ENCODE peak calls at places on chromosomes 3 and 15, in seven cellular contexts. G, T, P, N, Q, I and M are unnamed samples.

GRCh38 chr3:115397433-115397832 is 225.9 kb upstream of the GAP43 start:
- DNase-seq in G (no peak), T (no peak), P (no peak), N (no peak), Q (peak; percentile 18), I (no peak), M (no peak)

GRCh38 chr3:151841801-151842200 is 27.9 kb downstream of the AADAC start:
- DNase-seq in G (no peak), T (no peak), P (no peak), N (no peak), Q (peak; percentile 48), I (no peak), M (no peak)

GRCh38 chr3:172939651-172940293 is 189.2 kb downstream of the ECT2 start:
- DNase-seq in G (no peak), T (no peak), P (no peak), N (no peak), Q (peak; percentile 21), I (no peak), M (no peak)

GRCh38 chr15:59801649-59802048 is 112.5 kb upstream of the BNIP2 start:
- DNase-seq in G (no peak), T (no peak), P (no peak), N (no peak), Q (peak; percentile 2), I (no peak), M (no peak)

GRCh38 chr15:67043939-67044771 is 21.2 kb upstream of the SMAD3 start:
- DNase-seq in G (no peak), T (no peak), P (peak; percentile 70), N (no peak), Q (peak; percentile 69), I (no peak), M (no peak)

GRCh38 chr15:77541421-77542181 is 91.1 kb downstream of the LINGO1 start:
- DNase-seq in G (no peak), T (no peak), P (peak; percentile 53), N (no peak), Q (no peak), I (peak; percentile 56), M (no peak)

GRCh38 chr3:44419923-44420650 is 57.4 kb downstream of the ZNF445 start:
- DNase-seq in G (no peak), T (no peak), P (no peak), N (no peak), Q (no peak), I (no peak), M (no peak)

GRCh38 chr15:82898961-82899360 is 53.6 kb downstream of the HOMER2 start:
- DNase-seq in G (no peak), T (no peak), P (no peak), N (no peak), Q (no peak), I (no peak), M (no peak)

GRCh38 chr3:126024049-126024854 is 55.3 kb downstream of the ROPN1B start:
- DNase-seq in G (no peak), T (no peak), P (no peak), N (no peak), Q (no peak), I (no peak), M (no peak)

GRCh38 chr3:184011230-184011876 is 6.3 kb downstream of the ABCC5 start:
- DNase-seq in G (no peak), T (no peak), P (no peak), N (no peak), Q (peak; percentile 57), I (no peak), M (no peak)

GRCh38 chr15:82312611-82313349 is 36.5 kb downstream of the GOLGA6L10 start:
- DNase-seq in G (no peak), T (no peak), P (peak; percentile 57), N (peak; percentile 40), Q (no peak), I (no peak), M (no peak)

GRCh38 chr3:114519415-114519814 is 225.6 kb downstream of the TIGIT start:
- DNase-seq in G (no peak), T (no peak), P (no peak), N (no peak), Q (no peak), I (no peak), M (peak; percentile 5)

GRCh38 chr3:103963599-103963998 is 1403.1 kb upstream of the ALCAM start:
- DNase-seq in G (no peak), T (no peak), P (no peak), N (no peak), Q (no peak), I (no peak), M (no peak)

GRCh38 chr15:51623386-51623938 is 891 bp upstream of the DMXL2 start:
- DNase-seq in G (no peak), T (no peak), P (no peak), N (no peak), Q (peak; percentile 66), I (no peak), M (no peak)

GRCh38 chr15:70376929-70377691 is 279.4 kb upstream of the TLE3 start:
- DNase-seq in G (no peak), T (no peak), P (peak; percentile 87), N (peak; percentile 65), Q (no peak), I (peak; percentile 49), M (no peak)

GRCh38 chr3:160224811-160225180 is 426 bp upstream of the C3orf80 start:
- DNase-seq in G (no peak), T (no peak), P (no peak), N (no peak), Q (no peak), I (no peak), M (no peak)

GRCh38 chr3:172181936-172182708 is 142.7 kb downstream of the FNDC3B start:
- DNase-seq in G (no peak), T (no peak), P (no peak), N (no peak), Q (peak; percentile 44), I (no peak), M (no peak)

GRCh38 chr3:110858549-110858948 is 213.1 kb upstream of the NECTIN3 start:
- DNase-seq in G (no peak), T (no peak), P (no peak), N (no peak), Q (no peak), I (no peak), M (no peak)

GRCh38 chr15:25240461-25241021 is 198.3 kb downstream of the UBE3A start:
- DNase-seq in G (no peak), T (peak; percentile 51), P (peak; percentile 40), N (no peak), Q (no peak), I (peak; percentile 12), M (no peak)

DNA sequence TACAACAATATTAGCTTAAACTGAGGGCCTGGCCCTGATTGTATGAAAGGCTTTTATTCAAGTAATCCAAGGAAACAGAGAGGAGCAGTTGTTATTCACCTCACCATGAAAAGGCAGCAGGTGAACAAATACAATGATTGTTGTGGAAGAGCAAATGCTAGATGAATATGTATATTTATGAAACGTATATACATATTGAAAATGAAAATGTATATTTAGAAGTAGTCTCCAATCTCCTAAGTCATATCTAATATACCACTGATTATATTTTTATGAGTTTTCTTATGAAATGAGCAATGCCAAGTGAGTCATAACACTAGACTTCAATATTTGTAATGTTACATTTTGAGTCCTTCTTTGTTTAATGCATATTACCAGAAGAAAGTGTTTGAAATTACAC is 116.2 kb upstream of the KCNMB2 start:
- DNase-seq in G (no peak), T (no peak), P (no peak), N (no peak), Q (peak; percentile 53), I (no peak), M (no peak)
- TF ChIP-seq CTCF in G (no peak), T (no peak), P (no peak), N (no peak), Q (no peak), I (no peak), M (no peak)

DNA sequence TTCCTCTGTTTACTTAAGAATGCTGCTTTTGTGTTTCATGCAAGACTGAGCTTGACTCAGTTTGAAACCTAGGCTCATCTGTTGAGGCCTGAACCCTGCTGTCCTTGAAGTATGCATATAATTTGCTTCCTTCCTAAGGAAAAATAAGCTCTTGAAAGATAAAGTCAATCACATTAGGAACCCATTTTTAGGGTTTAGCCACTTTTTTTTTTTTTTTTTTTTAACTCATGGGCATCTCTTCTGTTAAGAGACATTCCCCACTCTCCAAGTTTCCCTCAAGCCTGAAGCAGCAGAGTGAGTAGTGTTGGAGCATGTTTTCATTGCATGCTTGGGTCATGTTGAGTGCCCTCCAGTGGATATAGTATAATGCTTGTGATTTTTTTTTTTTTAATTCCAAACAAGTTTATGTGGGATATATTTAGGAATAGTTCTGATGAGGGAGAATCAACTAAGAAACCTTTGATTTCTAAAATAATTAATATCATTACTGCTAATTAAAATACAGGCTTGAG is 3.6 kb downstream of the CTNNB1 start:
- DNase-seq in G (no peak), T (no peak), P (no peak), N (no peak), Q (peak; percentile 70), I (no peak), M (no peak)
- TF ChIP-seq CTCF in G (peak; percentile 32), T (peak; percentile 33), P (peak; percentile 23), N (peak; percentile 63), Q (peak; percentile 68), I (no peak), M (peak; percentile 2)

GRCh38 chr3:157499342-157499963 is 3.8 kb downstream of the VEPH1 start:
- DNase-seq in G (peak; percentile 85), T (peak; percentile 91), P (no peak), N (no peak), Q (peak; percentile 93), I (no peak), M (no peak)
- TF ChIP-seq CTCF in G (peak; percentile 44), T (no peak), P (no peak), N (no peak), Q (peak; percentile 12), I (no peak), M (no peak)

GRCh38 chr3:56052219-56052618 is 416.0 kb downstream of the ERC2 start:
- DNase-seq in G (no peak), T (no peak), P (no peak), N (no peak), Q (no peak), I (no peak), M (no peak)

GRCh38 chr3:56048333-56048732 is 419.9 kb downstream of the ERC2 start:
- DNase-seq in G (no peak), T (no peak), P (no peak), N (no peak), Q (no peak), I (no peak), M (no peak)

GRCh38 chr3:56053727-56054126 is 414.5 kb downstream of the ERC2 start:
- DNase-seq in G (no peak), T (no peak), P (no peak), N (no peak), Q (no peak), I (no peak), M (no peak)

GRCh38 chr3:56054827-56055226 is 413.4 kb downstream of the ERC2 start:
- DNase-seq in G (no peak), T (no peak), P (no peak), N (no peak), Q (no peak), I (no peak), M (no peak)

GRCh38 chr3:56048946-56049345 is 419.3 kb downstream of the ERC2 start:
- DNase-seq in G (no peak), T (no peak), P (no peak), N (no peak), Q (no peak), I (no peak), M (no peak)
- TF ChIP-seq CTCF in G (no peak), T (no peak), P (no peak), N (no peak), Q (no peak), I (no peak), M (no peak)